ENCODE peak calls at places on chromosomes 7 and 10, in four cellular contexts. K is sigmoid colon, X is transverse colon, E is stomach. J is an unnamed sample.

GRCh38 chr10:58820862-58821559 is 308.3 kb downstream of the BICC1 start:
- DNase-seq in K (no peak), X (no peak), E (no peak), J (no peak)

GRCh38 chr10:117175215-117175900 is 21.9 kb upstream of the KCNK18 start:
- DNase-seq in K (no peak), X (peak), E (no peak), J (no peak)

GRCh38 chr10:49023071-49023470 is 83.4 kb upstream of the LRRC18 start:
- DNase-seq in K (no peak), X (no peak), E (no peak), J (no peak)

GRCh38 chr10:121926669-121927360 is 1.0 kb downstream of the ATE1 start:
- DNase-seq in K (no peak), X (no peak), E (no peak), J (no peak)

GRCh38 chr10:126459878-126460481 is 71.7 kb upstream of the ADAM12 start:
- DNase-seq in K (no peak), X (no peak), E (no peak), J (no peak)

GRCh38 chr7:132939495-132939894 is 142.4 kb downstream of the CHCHD3 start:
- DNase-seq in K (no peak), X (no peak), E (no peak), J (no peak)

GRCh38 chr7:122301858-122302745 is 2.4 kb downstream of the FEZF1 start:
- DNase-seq in K (no peak), X (no peak), E (no peak), J (no peak)

GRCh38 chr7:22627136-22627535 is 99.9 kb upstream of the IL6 start:
- DNase-seq in K (no peak), X (no peak), E (no peak), J (no peak)

GRCh38 chr7:91826377-91826776 is 54.1 kb downstream of the MTERF1 start:
- DNase-seq in K (no peak), X (no peak), E (no peak), J (no peak)

GRCh38 chr7:46129831-46130230 is 208.8 kb upstream of the IGFBP3 start:
- DNase-seq in K (no peak), X (no peak), E (no peak), J (no peak)

GRCh38 chr10:79098596-79099015 is 29.8 kb downstream of the ZMIZ1 start:
- DNase-seq in K (no peak), X (no peak), E (no peak), J (no peak)

GRCh38 chr7:134755422-134756022 is 23.9 kb upstream of the CALD1 start:
- DNase-seq in K (no peak), X (no peak), E (no peak), J (no peak)

GRCh38 chr10:66457629-66458028 is 468.2 kb upstream of the LRRTM3 start:
- DNase-seq in K (no peak), X (no peak), E (no peak), J (no peak)

GRCh38 chr10:97078280-97079156 is 107.2 kb downstream of the SLIT1 start:
- DNase-seq in K (no peak), X (no peak), E (no peak), J (no peak)

GRCh38 chr7:155228894-155229293 is 68.8 kb upstream of the INSIG1 start:
- DNase-seq in K (peak), X (no peak), E (no peak), J (no peak)

GRCh38 chr7:17948503-17949238 is 8.4 kb upstream of the SNX13 start:
- DNase-seq in K (no peak), X (no peak), E (no peak), J (no peak)

GRCh38 chr10:79053481-79054202 is 15.1 kb upstream of the ZMIZ1 start:
- DNase-seq in K (peak), X (no peak), E (no peak), J (peak)

GRCh38 chr7:44769381-44770209 is 20.9 kb downstream of the ZMIZ2 start:
- DNase-seq in K (no peak), X (peak), E (no peak), J (no peak)

GRCh38 chr10:114403545-114404161 is 649 bp downstream of the AFAP1L2 start:
- DNase-seq in K (peak), X (peak), E (no peak), J (no peak)

GRCh38 chr10:112232670-112233069 is 49.1 kb upstream of the GPAM start:
- DNase-seq in K (no peak), X (no peak), E (no peak), J (no peak)

GRCh38 chr7:82163586-82163985 is 280.0 kb downstream of the CACNA2D1 start:
- DNase-seq in K (no peak), X (no peak), E (no peak), J (no peak)

GRCh38 chr10:75195035-75195763 is 15.4 kb upstream of the VDAC2 start:
- DNase-seq in K (peak), X (no peak), E (no peak), J (no peak)

GRCh38 chr10:43216931-43217562 is 49.8 kb downstream of the RASGEF1A start:
- DNase-seq in K (no peak), X (no peak), E (no peak), J (no peak)

GRCh38 chr7:148156248-148156647 is 434.3 kb upstream of the C7orf33 start:
- DNase-seq in K (no peak), X (no peak), E (no peak), J (no peak)

GRCh38 chr7:16646427-16647081 is 573 bp downstream of the BZW2 start:
- DNase-seq in K (no peak), X (peak), E (no peak), J (no peak)

GRCh38 chr7:27146491-27147210 is 923 bp downstream of the HOXA6 start:
- DNase-seq in K (peak), X (peak), E (no peak), J (no peak)

GRCh38 chr7:27149817-27150567 is 2.4 kb downstream of the HOXA3 start:
- DNase-seq in K (peak), X (peak), E (no peak), J (peak)

GRCh38 chr7:27147211-27148030 is at the start of gene HOXA6:
- DNase-seq in K (peak), X (peak), E (peak), J (peak)

GRCh38 chr7:27148776-27149641 is 1.4 kb upstream of the HOXA6 start:
- DNase-seq in K (peak), X (peak), E (no peak), J (no peak)

DNA sequence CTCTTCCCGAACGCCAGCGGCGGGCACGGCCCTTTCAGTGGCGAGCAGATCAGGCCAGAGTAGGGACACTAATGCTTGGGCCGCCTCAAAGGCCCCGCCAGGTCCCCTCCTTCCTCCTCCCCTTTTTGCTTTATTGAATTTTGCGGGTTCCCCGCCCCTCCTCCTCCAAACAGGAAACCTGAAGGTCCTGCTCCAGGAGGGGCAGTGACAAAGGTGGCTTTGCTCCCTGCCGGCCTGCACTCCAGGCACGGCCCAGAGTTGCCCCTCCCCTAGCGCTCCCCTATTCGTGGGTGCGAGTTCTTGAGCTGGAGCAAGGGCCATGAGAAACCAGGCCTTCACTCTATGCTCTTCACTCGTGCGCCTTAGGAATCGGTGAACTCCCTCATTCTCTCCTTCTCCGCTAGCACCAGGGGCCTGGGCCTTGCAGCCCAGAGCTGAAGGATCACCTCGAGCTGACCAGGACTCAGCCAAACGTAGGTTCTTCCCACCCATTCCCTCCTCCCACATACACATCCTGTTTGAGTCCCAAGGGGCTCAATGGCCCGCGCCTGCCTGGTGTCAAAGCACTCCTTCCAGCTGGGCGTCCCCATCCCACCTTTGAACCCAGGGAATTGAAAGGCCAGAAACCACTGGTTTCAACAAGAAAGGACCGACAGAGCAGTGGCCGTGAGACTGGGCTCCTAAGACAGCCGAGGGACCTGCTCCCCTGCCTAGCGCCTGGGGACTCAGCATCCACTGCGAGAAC is 629 bp upstream of the HOXA6 start:
- DNase-seq in K (peak), X (peak), E (no peak), J (peak)
- TF ChIP-seq POLR2A in K (peak), X (peak), E (no peak), J (no peak)

GRCh38 chr10:29837586-29837985 is 202.8 kb upstream of the SVIL start:
- DNase-seq in K (no peak), X (no peak), E (no peak), J (no peak)

GRCh38 chr10:29840516-29841276 is 205.9 kb upstream of the SVIL start:
- DNase-seq in K (peak), X (no peak), E (no peak), J (no peak)

GRCh38 chr10:29838529-29838928 is 203.8 kb upstream of the SVIL start:
- DNase-seq in K (peak), X (peak), E (no peak), J (no peak)

GRCh38 chr10:29841724-29842649 is 207.2 kb upstream of the SVIL start:
- DNase-seq in K (peak), X (peak), E (peak), J (no peak)

GRCh38 chr10:29839826-29840515 is 205.2 kb upstream of the SVIL start:
- DNase-seq in K (peak), X (no peak), E (no peak), J (no peak)
- TF ChIP-seq POLR2AphosphoS5 in K (peak), X (no peak), E (no peak), J (no peak)

DNA sequence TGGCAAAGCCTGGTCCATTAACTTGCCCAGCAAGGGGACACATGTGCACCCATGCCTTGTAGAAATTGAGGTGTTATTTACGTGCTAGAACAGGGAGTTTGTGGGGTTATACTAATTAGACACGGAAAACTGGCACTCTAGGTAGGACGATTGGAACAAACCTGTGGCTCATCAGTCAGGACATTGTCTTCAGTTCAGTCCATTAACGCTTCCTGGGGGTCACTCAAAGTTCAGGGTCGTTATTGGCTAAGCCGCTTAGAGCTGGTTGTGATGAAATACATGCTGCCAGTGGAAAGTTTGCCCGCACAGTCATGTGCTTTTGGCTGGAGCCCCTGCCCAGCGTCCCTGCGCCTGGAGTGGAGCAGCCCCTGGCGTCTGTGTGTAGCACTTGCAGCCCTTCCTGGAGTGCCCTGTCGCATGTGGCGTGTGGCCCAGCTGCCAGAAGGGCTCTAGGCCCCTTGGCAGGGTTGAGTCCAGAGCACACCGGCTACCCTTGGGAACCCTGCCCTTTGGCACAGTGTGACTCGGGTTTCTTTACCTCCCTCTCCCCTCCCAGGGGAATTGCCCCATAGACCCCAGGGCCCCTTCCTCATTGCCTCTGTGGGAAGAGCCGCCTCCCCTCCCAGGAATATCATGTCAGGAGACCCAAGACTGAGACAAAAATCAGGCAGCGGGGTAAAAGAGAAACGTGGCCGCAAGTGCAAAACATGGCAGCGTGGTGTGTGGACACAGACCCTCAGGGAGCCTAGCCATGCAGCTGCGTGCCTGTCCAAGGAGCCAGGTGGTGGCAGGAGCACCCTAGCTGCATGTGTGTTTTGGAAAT is 9.8 kb downstream of the ZNF775 start:
- DNase-seq in K (peak), X (peak), E (peak), J (peak)
- TF ChIP-seq EP300 in K (peak), X (no peak), E (no peak), J (no peak)

DNA sequence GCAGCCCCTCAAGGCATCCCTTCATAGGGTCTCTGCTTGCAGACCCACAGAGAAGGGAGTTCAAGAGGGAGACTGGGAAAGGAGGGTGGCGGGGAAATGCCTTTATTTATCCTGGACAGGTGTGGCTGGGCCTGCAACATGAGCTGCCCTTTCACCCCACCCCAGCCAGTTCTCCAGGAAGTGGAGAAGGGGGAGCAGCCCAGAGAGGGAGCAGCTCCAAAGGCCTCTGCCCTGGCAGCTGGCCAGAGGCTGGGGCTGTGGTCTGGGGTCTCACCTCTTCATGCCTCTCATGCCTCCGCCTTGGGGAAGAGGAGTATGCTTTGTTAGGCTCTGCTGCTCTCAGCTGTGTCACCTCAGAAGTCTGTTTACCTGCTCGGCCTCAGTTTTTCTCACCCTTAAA is 3.1 kb downstream of the LDB3 start:
- DNase-seq in K (no peak), X (peak), E (peak), J (no peak)
- TF ChIP-seq POLR2A in K (no peak), X (no peak), E (no peak), J (no peak)

GRCh38 chr7:2404714-2405119 is 1.3 kb downstream of the CHST12 start:
- DNase-seq in K (no peak), X (no peak), E (no peak), J (no peak)

GRCh38 chr7:2405201-2405600 is 1.8 kb downstream of the CHST12 start:
- DNase-seq in K (no peak), X (no peak), E (no peak), J (no peak)

GRCh38 chr7:2403718-2404648 is 572 bp downstream of the CHST12 start:
- DNase-seq in K (peak), X (peak), E (peak), J (no peak)

GRCh38 chr7:2402687-2403013 is 761 bp upstream of the CHST12 start:
- DNase-seq in K (no peak), X (no peak), E (no peak), J (no peak)

GRCh38 chr7:2403014-2403717 is at the start of gene CHST12:
- DNase-seq in K (peak), X (peak), E (peak), J (peak)
- TF ChIP-seq POLR2AphosphoS5 in K (no peak), X (peak), E (no peak), J (no peak)

DNA sequence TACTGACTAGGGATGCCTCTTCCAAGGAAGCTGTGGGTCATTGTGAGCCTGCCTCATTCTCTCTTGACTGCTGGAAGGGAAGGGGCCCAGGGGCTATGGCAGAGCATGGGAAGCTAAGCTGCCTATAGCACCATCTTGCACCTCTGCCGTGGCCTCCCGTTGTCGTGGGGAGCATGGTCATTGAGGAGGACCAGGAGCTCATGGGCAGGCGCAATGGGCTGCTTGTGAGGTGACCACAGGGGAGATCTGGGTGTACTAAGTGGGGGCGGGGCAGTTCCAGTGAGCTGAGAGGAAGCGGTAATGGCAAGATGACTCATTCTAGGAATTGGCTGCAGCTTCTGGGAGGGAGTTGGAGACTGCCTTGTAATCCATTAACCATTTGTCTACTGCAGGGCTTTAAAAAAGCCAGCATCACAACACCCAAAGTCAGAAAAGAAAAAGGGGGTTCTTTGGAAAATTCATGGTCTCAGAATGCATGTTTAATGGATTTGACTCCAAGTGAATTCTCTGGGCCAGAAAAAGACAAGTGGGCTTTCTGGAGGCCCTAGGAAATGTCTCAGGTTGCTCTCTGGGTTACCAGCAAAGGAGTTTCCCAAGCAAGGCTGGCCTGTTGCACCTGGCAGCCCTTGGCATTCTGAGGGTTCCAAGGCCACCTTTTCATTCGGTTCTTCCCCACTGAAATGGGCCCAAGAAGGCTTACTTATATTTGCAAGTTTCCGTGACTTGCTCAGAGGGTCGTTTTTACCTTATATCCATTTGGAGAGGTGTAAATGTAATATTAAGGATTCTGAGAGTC is 3.6 kb downstream of the DUSP5 start:
- DNase-seq in K (peak), X (peak), E (peak), J (peak)
- TF ChIP-seq EP300 in K (peak), X (no peak), E (no peak), J (no peak)

GRCh38 chr7:139340037-139340807 is 915 bp upstream of the FMC1 start:
- DNase-seq in K (peak), X (peak), E (peak), J (peak)
- TF ChIP-seq POLR2A in K (peak), X (peak), E (no peak), J (no peak)